ENCODE peak calls at places on chromosome 20, in ten cellular contexts. U, E, T, X, H, K, I, P, O and G are unnamed samples.

GRCh38 chr20:25353754-25354705 is 36.6 kb downstream of the ABHD12 start:
- DNase-seq in U (no peak), E (no peak), T (no peak), X (no peak), H (no peak), K (no peak), I (no peak), P (no peak), O (no peak), G (no peak)

GRCh38 chr20:33501000-33501399 is 11.1 kb downstream of the CBFA2T2 start:
- DNase-seq in U (no peak), E (no peak), T (no peak), X (no peak), H (no peak), K (no peak), I (no peak), P (no peak), O (no peak), G (no peak)

GRCh38 chr20:52305843-52306242 is 114.3 kb upstream of the ZFP64 start:
- DNase-seq in U (no peak), E (no peak), T (no peak), X (no peak), H (no peak), K (no peak), I (no peak), P (no peak), O (no peak), G (no peak)

GRCh38 chr20:60040471-60041162 is 82.4 kb downstream of the CDH26 start:
- DNase-seq in U (no peak), E (no peak), T (no peak), X (no peak), H (no peak), K (no peak), I (no peak), P (no peak), O (no peak), G (no peak)

GRCh38 chr20:33733654-33734576 is 2.1 kb downstream of the ZNF341 start:
- DNase-seq in U (no peak), E (no peak), T (no peak), X (peak; percentile 59), H (no peak), K (no peak), I (no peak), P (peak; percentile 65), O (peak; percentile 93), G (no peak)

GRCh38 chr20:2539341-2539740 is 3.0 kb downstream of the TMC2 start:
- DNase-seq in U (no peak), E (no peak), T (no peak), X (no peak), H (no peak), K (no peak), I (no peak), P (no peak), O (no peak), G (no peak)

GRCh38 chr20:42688576-42688975 is 501.1 kb downstream of the PTPRT start:
- DNase-seq in U (no peak), E (no peak), T (no peak), X (peak; percentile 22), H (no peak), K (no peak), I (no peak), P (no peak), O (no peak), G (no peak)

GRCh38 chr20:45489083-45489531 is 19.6 kb downstream of the WFDC2 start:
- DNase-seq in U (no peak), E (no peak), T (no peak), X (peak; percentile 48), H (peak; percentile 21), K (no peak), I (no peak), P (peak; percentile 4), O (peak; percentile 33), G (no peak)

GRCh38 chr20:58236612-58237317 is 8.3 kb upstream of the ANKRD60 start:
- DNase-seq in U (no peak), E (peak; percentile 64), T (peak; percentile 79), X (peak; percentile 54), H (no peak), K (peak; percentile 27), I (peak; percentile 70), P (peak; percentile 67), O (peak; percentile 65), G (peak; percentile 83)

GRCh38 chr20:1793821-1794220 is 101.4 kb upstream of the SIRPA start:
- DNase-seq in U (no peak), E (no peak), T (no peak), X (no peak), H (no peak), K (no peak), I (no peak), P (no peak), O (no peak), G (no peak)

GRCh38 chr20:51871943-51872342 is 69.6 kb upstream of the SALL4 start:
- DNase-seq in U (no peak), E (no peak), T (no peak), X (no peak), H (no peak), K (no peak), I (no peak), P (no peak), O (peak; percentile 23), G (no peak)

GRCh38 chr20:46994341-46994740 is 99.7 kb downstream of the EYA2 start:
- DNase-seq in U (no peak), E (no peak), T (peak; percentile 1), X (no peak), H (no peak), K (no peak), I (no peak), P (no peak), O (no peak), G (no peak)

GRCh38 chr20:62603021-62603906 is 39.0 kb upstream of the SLCO4A1 start:
- DNase-seq in U (peak; percentile 9), E (peak; percentile 89), T (no peak), X (peak; percentile 89), H (no peak), K (no peak), I (peak; percentile 81), P (peak; percentile 64), O (peak; percentile 75), G (no peak)

GRCh38 chr20:16476032-16476431 is 97.2 kb downstream of the KIF16B start:
- DNase-seq in U (no peak), E (peak; percentile 63), T (no peak), X (peak; percentile 42), H (peak; percentile 24), K (peak; percentile 44), I (peak; percentile 27), P (peak; percentile 73), O (peak; percentile 50), G (peak; percentile 39)

GRCh38 chr20:59765599-59766177 is 161.3 kb downstream of the PHACTR3 start:
- DNase-seq in U (no peak), E (no peak), T (no peak), X (peak; percentile 24), H (no peak), K (no peak), I (no peak), P (no peak), O (peak; percentile 34), G (no peak)